ENCODE peak calls at places on chromosomes 16 and 17, in six cellular contexts. Y is esophagus squamous epithelium; N is right cardiac atrium; S is Jurkat, Clone E6-1; Z is gastrocnemius medialis; R is dorsolateral prefrontal cortex. A is an unnamed sample.

GRCh38 chr16:30144917-30145316 is 21.9 kb upstream of the MAPK3 start:
- DNase-seq in Y (no peak), N (no peak), S (no peak), Z (no peak), R (no peak), A (no peak)

GRCh38 chr16:68936729-68937631 is 93.6 kb downstream of the TANGO6 start:
- DNase-seq in Y (no peak), N (no peak), S (no peak), Z (no peak), R (no peak), A (no peak)

GRCh38 chr16:64269756-64270155 is 852.1 kb downstream of the CDH11 start:
- DNase-seq in Y (no peak), N (no peak), S (no peak), Z (no peak), R (no peak), A (no peak)

GRCh38 chr16:31333686-31334649 is 21.0 kb upstream of the ITGAX start:
- DNase-seq in Y (no peak), N (peak), S (no peak), Z (no peak), R (no peak), A (peak)

GRCh38 chr16:76387994-76388393 is 110.8 kb downstream of the CNTNAP4 start:
- DNase-seq in Y (no peak), N (no peak), S (no peak), Z (no peak), R (no peak), A (no peak)

GRCh38 chr16:81885976-81886586 is 107.0 kb downstream of the PLCG2 start:
- DNase-seq in Y (no peak), N (no peak), S (peak), Z (no peak), R (no peak), A (no peak)

GRCh38 chr16:50323335-50324011 is 45.3 kb downstream of the BRD7 start:
- DNase-seq in Y (no peak), N (no peak), S (no peak), Z (no peak), R (no peak), A (no peak)

GRCh38 chr17:68184816-68185436 is 62.9 kb upstream of the AMZ2 start:
- DNase-seq in Y (no peak), N (no peak), S (peak), Z (no peak), R (no peak), A (peak)

GRCh38 chr16:3578610-3579551 is 1.7 kb upstream of the NLRC3 start:
- DNase-seq in Y (no peak), N (no peak), S (peak), Z (no peak), R (no peak), A (peak)

GRCh38 chr17:31534223-31534888 is 142.9 kb downstream of the RAB11FIP4 start:
- DNase-seq in Y (no peak), N (peak), S (no peak), Z (no peak), R (no peak), A (no peak)

GRCh38 chr16:17225551-17225950 is 245.2 kb downstream of the XYLT1 start:
- DNase-seq in Y (no peak), N (no peak), S (no peak), Z (no peak), R (no peak), A (no peak)

GRCh38 chr17:80956321-80957190 is 35.1 kb upstream of the CHMP6 start:
- DNase-seq in Y (no peak), N (no peak), S (no peak), Z (no peak), R (peak), A (no peak)

GRCh38 chr16:19130852-19131808 is 17.4 kb downstream of the ITPRIPL2 start:
- DNase-seq in Y (no peak), N (peak), S (peak), Z (no peak), R (no peak), A (no peak)

GRCh38 chr17:59488805-59489204 is 76.6 kb upstream of the DHX40 start:
- DNase-seq in Y (no peak), N (no peak), S (no peak), Z (no peak), R (no peak), A (no peak)

GRCh38 chr16:59698341-59698979 is 964.3 kb upstream of the GOT2 start:
- DNase-seq in Y (no peak), N (no peak), S (no peak), Z (no peak), R (no peak), A (no peak)

GRCh38 chr17:51128089-51128488 is 7.4 kb upstream of the SPAG9 start:
- DNase-seq in Y (no peak), N (peak), S (no peak), Z (no peak), R (no peak), A (no peak)

GRCh38 chr17:70123193-70123592 is 46.1 kb upstream of the KCNJ2 start:
- DNase-seq in Y (no peak), N (no peak), S (no peak), Z (no peak), R (no peak), A (no peak)

GRCh38 chr16:23504076-23504452 is 6.2 kb downstream of the GGA2 start:
- DNase-seq in Y (no peak), N (peak), S (no peak), Z (peak), R (no peak), A (no peak)

GRCh38 chr16:23506606-23506994 is 3.7 kb downstream of the GGA2 start:
- DNase-seq in Y (no peak), N (no peak), S (no peak), Z (no peak), R (no peak), A (no peak)

GRCh38 chr16:23505180-23505665 is 5.1 kb downstream of the GGA2 start:
- DNase-seq in Y (no peak), N (no peak), S (no peak), Z (no peak), R (no peak), A (no peak)

GRCh38 chr16:23505942-23506605 is 4.2 kb downstream of the GGA2 start:
- DNase-seq in Y (no peak), N (no peak), S (no peak), Z (no peak), R (no peak), A (no peak)

DNA sequence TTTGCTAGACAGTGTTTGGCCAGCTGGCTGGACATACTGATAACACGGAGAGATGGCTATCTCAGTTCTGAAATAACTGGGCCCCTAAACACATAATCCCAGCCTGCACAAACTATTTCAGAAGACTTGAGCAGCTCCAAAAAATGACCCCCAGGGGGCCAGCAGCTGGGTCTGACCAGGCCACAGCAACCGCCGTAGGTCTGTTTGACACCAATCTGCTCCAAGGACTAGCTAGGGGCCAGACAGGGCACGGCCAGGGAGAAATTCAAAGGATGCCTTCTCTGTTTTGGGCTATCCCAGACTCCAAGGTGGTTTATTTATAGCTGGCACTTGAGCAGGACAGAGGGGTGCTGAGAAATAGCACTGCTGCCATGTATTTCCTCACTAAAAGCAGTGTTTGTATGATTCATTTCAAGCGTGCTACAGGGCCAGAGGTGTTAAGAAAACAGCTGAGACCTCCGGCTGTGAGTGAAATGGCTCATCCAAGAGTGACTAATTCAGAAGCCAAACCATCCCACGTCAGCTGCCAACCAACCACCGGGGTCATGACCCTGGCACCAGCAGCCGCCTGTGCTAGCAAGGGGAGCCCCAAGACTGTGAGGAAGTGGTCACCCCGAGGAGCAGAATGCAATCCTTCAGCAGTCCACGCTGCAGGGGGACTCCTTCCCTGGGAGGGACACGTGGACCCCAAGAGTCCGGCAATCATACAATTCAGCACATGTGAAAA is 5.7 kb downstream of the GGA2 start:
- DNase-seq in Y (no peak), N (peak), S (no peak), Z (peak), R (peak), A (peak)
- H3K4me3 ChIP-seq in Y (no peak), N (no peak), S (no peak), Z (no peak), R (no peak), A (peak)

DNA sequence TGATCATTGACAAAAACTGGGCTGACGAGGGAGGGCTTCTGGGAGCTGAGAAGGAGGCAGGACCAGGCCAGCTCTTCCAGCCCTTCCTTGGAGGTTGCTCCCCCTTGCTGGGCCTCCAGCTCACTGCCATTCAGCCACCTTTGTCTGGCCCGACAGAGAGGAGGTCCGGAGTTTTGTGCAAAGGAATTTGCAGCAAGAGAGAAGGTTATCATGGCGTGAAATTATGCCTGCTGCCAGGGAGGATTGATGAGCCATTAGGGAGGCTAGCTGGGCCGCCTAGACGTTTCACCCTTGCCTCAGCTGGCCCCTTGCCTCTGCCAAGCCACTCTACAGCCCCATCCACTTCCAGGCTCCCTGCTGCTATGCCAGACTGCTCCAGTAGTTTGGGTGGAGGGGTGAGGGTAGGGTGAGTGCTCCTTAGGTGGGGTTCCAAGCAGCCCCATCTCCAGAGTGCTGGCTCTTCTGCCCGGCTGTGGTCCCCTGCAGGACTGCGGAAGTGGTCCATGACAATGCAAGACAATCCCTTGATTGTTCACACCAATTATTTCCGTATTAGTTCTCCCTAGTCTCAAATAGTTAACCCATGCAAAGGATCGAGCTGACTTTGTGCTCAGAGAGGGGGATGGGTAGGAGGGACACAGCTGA is 17.1 kb upstream of the PHF12 start:
- DNase-seq in Y (no peak), N (peak), S (no peak), Z (no peak), R (no peak), A (no peak)
- H3K4me3 ChIP-seq in Y (no peak), N (no peak), S (no peak), Z (no peak), R (no peak), A (no peak)

GRCh38 chr17:48724241-48725004 is 1.4 kb downstream of the PRAC2 start:
- DNase-seq in Y (no peak), N (peak), S (peak), Z (peak), R (peak), A (peak)
- H3K4me3 ChIP-seq in Y (no peak), N (no peak), S (no peak), Z (no peak), R (no peak), A (peak)

GRCh38 chr17:45372325-45372869 is 55.6 kb upstream of the MAP3K14 start:
- DNase-seq in Y (no peak), N (no peak), S (no peak), Z (no peak), R (no peak), A (no peak)
- H3K4me3 ChIP-seq in Y (no peak), N (no peak), S (no peak), Z (no peak), R (no peak), A (no peak)

DNA sequence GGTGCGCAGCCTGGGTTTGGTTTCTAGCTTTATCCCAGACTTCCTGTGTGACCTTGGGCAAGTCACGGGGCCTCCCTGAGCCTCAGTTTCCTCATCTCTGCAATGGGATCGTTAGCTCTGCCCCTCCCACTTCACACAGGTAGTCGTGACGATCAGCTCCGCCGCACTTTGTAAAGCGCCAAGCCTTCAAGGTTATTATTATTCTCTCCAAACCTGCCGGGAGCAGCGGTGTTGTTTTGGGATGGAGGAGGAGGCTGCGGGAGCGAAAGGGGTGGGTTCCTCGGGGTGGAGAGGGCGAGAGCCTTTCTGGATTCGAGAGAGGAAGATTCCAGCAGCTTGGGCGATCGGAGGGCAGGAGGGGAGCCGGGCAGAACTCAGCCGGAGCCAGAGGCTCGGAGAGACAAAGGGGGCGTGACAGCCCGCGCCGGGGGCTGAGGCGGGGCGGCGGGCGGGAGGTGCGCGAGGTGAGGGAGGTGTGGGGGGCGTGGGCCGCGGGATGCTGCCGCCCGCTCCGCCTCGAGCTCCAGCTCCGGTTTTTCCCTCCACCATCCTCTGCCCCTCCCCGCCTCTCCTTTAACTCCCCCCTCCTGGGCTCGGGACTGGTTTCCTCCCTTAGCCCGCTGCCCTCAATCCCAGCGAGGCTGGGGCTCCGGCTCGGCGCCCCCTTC is at the start of gene EFNB3:
- DNase-seq in Y (no peak), N (no peak), S (no peak), Z (no peak), R (peak), A (no peak)
- H3K4me3 ChIP-seq in Y (peak), N (peak), S (no peak), Z (peak), R (peak), A (no peak)

DNA sequence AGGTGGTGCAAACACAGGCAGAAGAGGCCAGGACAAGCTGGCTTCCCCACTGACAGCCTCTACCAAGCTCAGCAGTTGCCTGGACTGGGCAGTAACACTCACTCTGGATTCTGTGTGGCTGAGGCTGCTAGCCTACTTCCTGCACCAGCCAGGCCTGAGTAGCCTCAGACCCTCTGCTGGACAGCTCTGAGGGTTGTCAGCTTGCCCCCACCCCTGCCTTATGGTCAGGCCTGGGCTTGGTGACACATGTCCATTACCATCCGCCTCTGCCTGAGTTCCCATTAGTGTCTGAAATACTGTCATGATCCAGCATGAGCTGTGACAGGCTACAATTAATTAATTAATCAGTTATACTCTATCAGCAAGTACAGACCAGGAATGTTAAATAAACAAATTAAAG is 534.2 kb upstream of the CDH5 start:
- DNase-seq in Y (no peak), N (no peak), S (no peak), Z (no peak), R (no peak), A (no peak)
- H3K4me3 ChIP-seq in Y (no peak), N (no peak), S (no peak), Z (no peak), R (no peak), A (no peak)

DNA sequence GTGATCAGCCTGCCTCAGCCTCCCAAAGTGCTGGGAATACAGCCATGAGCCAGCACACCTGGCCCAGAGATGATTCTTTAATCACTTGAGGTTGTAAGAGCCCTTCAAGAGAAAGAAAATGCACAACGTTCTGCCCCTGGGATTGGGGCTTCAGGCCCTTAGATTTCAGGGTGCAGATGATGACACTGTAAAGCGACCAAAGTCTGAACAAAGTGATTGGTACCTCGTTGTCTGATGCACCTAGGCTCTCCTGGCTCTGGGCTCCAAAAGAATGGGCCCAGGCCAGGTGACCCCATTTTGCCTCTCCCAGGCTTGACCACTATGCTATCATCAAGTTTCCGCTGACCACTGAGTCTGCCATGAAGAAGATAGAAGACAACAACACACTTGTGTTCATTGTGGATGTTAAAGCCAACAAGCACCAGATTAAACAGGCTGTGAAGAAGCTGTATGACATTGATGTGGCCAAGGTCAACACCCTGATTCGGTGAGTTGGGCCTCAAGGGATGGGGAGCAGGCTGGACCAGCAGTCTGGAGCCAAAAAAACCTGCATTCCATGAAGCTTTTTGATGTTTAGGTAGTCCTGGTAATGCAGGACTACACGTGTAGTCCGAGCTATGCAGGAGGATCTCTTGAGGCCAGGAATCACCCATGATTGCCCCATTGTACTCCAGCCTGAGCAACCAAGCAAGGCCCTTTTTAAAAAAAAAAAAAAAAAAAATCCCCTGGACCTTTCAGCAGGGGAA is 2.8 kb downstream of the RPL23A start:
- DNase-seq in Y (no peak), N (peak), S (no peak), Z (no peak), R (no peak), A (no peak)
- H3K4me3 ChIP-seq in Y (no peak), N (no peak), S (no peak), Z (no peak), R (no peak), A (no peak)

DNA sequence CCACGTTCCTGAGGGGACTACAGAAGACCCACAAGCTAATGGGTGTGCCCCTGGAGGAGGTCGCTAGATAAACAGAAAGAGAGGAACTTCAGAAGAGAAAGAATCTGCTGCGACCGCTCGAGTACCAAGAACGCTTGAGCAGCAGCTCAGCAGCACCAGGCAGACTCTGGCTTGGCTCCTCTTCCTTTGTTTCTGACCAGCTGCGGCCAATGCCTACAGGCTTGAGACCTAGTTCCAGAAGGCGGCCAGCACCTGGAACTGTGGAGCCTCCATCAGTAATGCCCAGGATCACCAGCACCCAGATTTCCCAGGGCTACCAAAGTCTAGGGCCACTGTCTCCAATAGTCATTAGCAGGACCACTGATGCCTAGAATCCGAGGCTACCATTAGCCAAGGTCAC is 26.0 kb upstream of the GOSR2 start:
- DNase-seq in Y (no peak), N (no peak), S (no peak), Z (no peak), R (no peak), A (no peak)
- H3K4me3 ChIP-seq in Y (no peak), N (no peak), S (no peak), Z (no peak), R (no peak), A (no peak)

A was measured in CD4-positive, CD25-positive, alpha-beta regulatory T cell.